ENCODE peak calls at places on chromosome 16, in six cellular contexts. H is caudate nucleus, Y is retinal pigment epithelial cell, B is AG04450, Z is small intestine, X is H9. M is an unnamed sample.
A peak's percentile ranks its signal among the peaks of the same experiment; 100 is the strongest.

GRCh38 chr16:25045696-25046381 is 30.7 kb upstream of the ARHGAP17 start:
- DNase-seq in H (no peak), Y (no peak), B (no peak), Z (peak; percentile 20), X (no peak), M (no peak)

GRCh38 chr16:11316331-11317015 is 28.8 kb upstream of the RMI2 start:
- DNase-seq in H (no peak), Y (no peak), B (no peak), Z (no peak), X (peak; percentile 90), M (no peak)

GRCh38 chr16:2535644-2536021 is 2.2 kb upstream of the PDPK1 start:
- DNase-seq in H (no peak), Y (no peak), B (peak; percentile 62), Z (no peak), X (no peak), M (no peak)

GRCh38 chr16:28554634-28555423 is 1.1 kb downstream of the SGF29 start:
- DNase-seq in H (no peak), Y (no peak), B (no peak), Z (no peak), X (no peak), M (no peak)

GRCh38 chr16:47887496-47887895 is 268.3 kb downstream of the ABCC12 start:
- DNase-seq in H (no peak), Y (peak; percentile 31), B (no peak), Z (no peak), X (peak; percentile 71), M (no peak)

GRCh38 chr16:54931041-54931756 is 534 bp downstream of the IRX5 start:
- DNase-seq in H (no peak), Y (no peak), B (no peak), Z (no peak), X (peak; percentile 50), M (no peak)

GRCh38 chr16:2710711-2711231 is 9.3 kb downstream of the PRSS27 start:
- DNase-seq in H (no peak), Y (no peak), B (no peak), Z (no peak), X (no peak), M (no peak)

GRCh38 chr16:67104061-67104460 is 5.7 kb upstream of the PHAF1 start:
- DNase-seq in H (no peak), Y (no peak), B (no peak), Z (no peak), X (peak; percentile 68), M (peak; percentile 68)

M was measured in HepG2.